ENCODE peak calls at places on chromosome 20, in eight cellular contexts. Y is mammary epithelial cell; K is astrocyte of the spinal cord; O is effector memory CD4-positive, alpha-beta T cell; E is WERI-Rb-1; U is SJSA1; T is lower lobe of right lung; F is GM12878. N is an unnamed sample.

GRCh38 chr20:63973636-63974401 is 4.1 kb upstream of the ZNF512B start:
- DNase-seq in Y (peak), K (peak), O (peak), E (peak), U (peak), T (peak), F (no peak), N (no peak)

GRCh38 chr20:2699775-2700413 is 7.3 kb downstream of the EBF4 start:
- DNase-seq in Y (no peak), K (no peak), O (no peak), E (no peak), U (no peak), T (no peak), F (no peak), N (no peak)

GRCh38 chr20:49046087-49046900 is at the start of gene CSE1L:
- DNase-seq in Y (peak), K (peak), O (peak), E (peak), U (peak), T (peak), F (peak), N (peak)

GRCh38 chr20:49810491-49811190 is 2.0 kb upstream of the SLC9A8 start:
- DNase-seq in Y (no peak), K (no peak), O (no peak), E (no peak), U (no peak), T (no peak), F (no peak), N (no peak)

GRCh38 chr20:16619953-16620352 is 46.7 kb upstream of the KIF16B start:
- DNase-seq in Y (no peak), K (no peak), O (no peak), E (no peak), U (no peak), T (no peak), F (no peak), N (no peak)

GRCh38 chr20:49347156-49347555 is 69.3 kb upstream of the ZNFX1 start:
- DNase-seq in Y (no peak), K (no peak), O (no peak), E (no peak), U (no peak), T (no peak), F (no peak), N (no peak)

GRCh38 chr20:60113024-60113724 is 155.0 kb downstream of the CDH26 start:
- DNase-seq in Y (no peak), K (no peak), O (no peak), E (peak), U (no peak), T (peak), F (no peak), N (no peak)

GRCh38 chr20:41136336-41136694 is 1.0 kb upstream of the PLCG1 start:
- DNase-seq in Y (no peak), K (no peak), O (no peak), E (no peak), U (no peak), T (no peak), F (no peak), N (no peak)

GRCh38 chr20:24160563-24161355 is 172.2 kb upstream of the GGTLC1 start:
- DNase-seq in Y (peak), K (peak), O (no peak), E (peak), U (peak), T (no peak), F (no peak), N (peak)

GRCh38 chr20:3652646-3653596 is 10.3 kb downstream of the GFRA4 start:
- DNase-seq in Y (no peak), K (no peak), O (no peak), E (no peak), U (no peak), T (no peak), F (no peak), N (no peak)

GRCh38 chr20:63697868-63698545 is 1.6 kb downstream of the TNFRSF6B start:
- DNase-seq in Y (peak), K (no peak), O (no peak), E (no peak), U (no peak), T (peak), F (no peak), N (no peak)

GRCh38 chr20:38812182-38812581 is 6.7 kb downstream of the PPP1R16B start:
- DNase-seq in Y (no peak), K (no peak), O (no peak), E (no peak), U (no peak), T (no peak), F (no peak), N (no peak)

GRCh38 chr20:17430515-17430914 is 100.7 kb downstream of the BFSP1 start:
- DNase-seq in Y (no peak), K (no peak), O (no peak), E (no peak), U (no peak), T (no peak), F (no peak), N (no peak)

GRCh38 chr20:15895126-15895525 is 678.1 kb downstream of the KIF16B start:
- DNase-seq in Y (peak), K (peak), O (no peak), E (no peak), U (no peak), T (no peak), F (no peak), N (no peak)

GRCh38 chr20:47220161-47220582 is 136.3 kb downstream of the ZMYND8 start:
- DNase-seq in Y (no peak), K (no peak), O (no peak), E (peak), U (no peak), T (no peak), F (no peak), N (peak)

GRCh38 chr20:47125553-47126373 is 230.7 kb downstream of the ZMYND8 start:
- DNase-seq in Y (peak), K (no peak), O (no peak), E (peak), U (peak), T (no peak), F (no peak), N (no peak)

GRCh38 chr20:33459599-33459998 is 16.0 kb upstream of the SNTA1 start:
- DNase-seq in Y (no peak), K (no peak), O (no peak), E (no peak), U (no peak), T (no peak), F (no peak), N (no peak)

GRCh38 chr20:57092112-57092899 is 174.1 kb downstream of the BMP7 start:
- DNase-seq in Y (peak), K (peak), O (peak), E (peak), U (peak), T (peak), F (peak), N (peak)

GRCh38 chr20:2521369-2522305 is 12.9 kb upstream of the ZNF343 start:
- DNase-seq in Y (peak), K (peak), O (peak), E (peak), U (peak), T (no peak), F (no peak), N (peak)

GRCh38 chr20:59742351-59743095 is 138.2 kb downstream of the PHACTR3 start:
- DNase-seq in Y (no peak), K (no peak), O (no peak), E (no peak), U (no peak), T (no peak), F (no peak), N (no peak)

GRCh38 chr20:2421247-2421646 is 40.5 kb downstream of the TGM6 start:
- DNase-seq in Y (no peak), K (no peak), O (no peak), E (no peak), U (no peak), T (no peak), F (no peak), N (no peak)

GRCh38 chr20:36145877-36146707 is 8.4 kb upstream of the EPB41L1 start:
- DNase-seq in Y (no peak), K (no peak), O (no peak), E (peak), U (no peak), T (no peak), F (no peak), N (no peak)

GRCh38 chr20:14566505-14566904 is 229.1 kb upstream of the FLRT3 start:
- DNase-seq in Y (no peak), K (no peak), O (no peak), E (no peak), U (no peak), T (no peak), F (no peak), N (no peak)

GRCh38 chr20:62312662-62312977 is 9.8 kb downstream of the ADRM1 start:
- DNase-seq in Y (no peak), K (no peak), O (no peak), E (no peak), U (no peak), T (no peak), F (no peak), N (no peak)

GRCh38 chr20:54026300-54027064 is 43.9 kb downstream of the BCAS1 start:
- DNase-seq in Y (no peak), K (no peak), O (no peak), E (no peak), U (no peak), T (no peak), F (no peak), N (no peak)

GRCh38 chr20:3195607-3196230 is 8.8 kb downstream of the DDRGK1 start:
- DNase-seq in Y (no peak), K (no peak), O (no peak), E (no peak), U (no peak), T (no peak), F (no peak), N (no peak)

GRCh38 chr20:32902456-32903420 is 44.0 kb downstream of the EFCAB8 start:
- DNase-seq in Y (peak), K (peak), O (peak), E (peak), U (peak), T (peak), F (no peak), N (peak)

GRCh38 chr20:33399924-33400323 is 1.4 kb downstream of the CDK5RAP1 start:
- DNase-seq in Y (no peak), K (no peak), O (no peak), E (no peak), U (no peak), T (peak), F (no peak), N (no peak)

GRCh38 chr20:18197382-18198070 is 59.9 kb downstream of the KAT14 start:
- DNase-seq in Y (peak), K (no peak), O (no peak), E (no peak), U (no peak), T (no peak), F (no peak), N (no peak)

GRCh38 chr20:59324441-59324840 is 24.0 kb downstream of the EDN3 start:
- DNase-seq in Y (no peak), K (no peak), O (no peak), E (no peak), U (no peak), T (no peak), F (no peak), N (no peak)

GRCh38 chr20:62165762-62166399 is 16.9 kb upstream of the MTG2 start:
- DNase-seq in Y (no peak), K (no peak), O (no peak), E (no peak), U (no peak), T (no peak), F (no peak), N (no peak)

GRCh38 chr20:60338556-60338955 is 380.3 kb downstream of the CDH26 start:
- DNase-seq in Y (no peak), K (no peak), O (no peak), E (no peak), U (no peak), T (no peak), F (no peak), N (no peak)

GRCh38 chr20:6765469-6766058 is 1.9 kb upstream of the BMP2 start:
- DNase-seq in Y (peak), K (peak), O (no peak), E (no peak), U (peak), T (no peak), F (no peak), N (peak)

GRCh38 chr20:58478141-58478805 is 36.9 kb downstream of the APCDD1L start:
- DNase-seq in Y (peak), K (no peak), O (no peak), E (no peak), U (peak), T (no peak), F (no peak), N (no peak)

GRCh38 chr20:47117789-47118188 is 223.1 kb downstream of the EYA2 start:
- DNase-seq in Y (no peak), K (peak), O (no peak), E (no peak), U (peak), T (no peak), F (no peak), N (no peak)

GRCh38 chr20:31665753-31666152 is 28.0 kb downstream of the COX4I2 start:
- DNase-seq in Y (no peak), K (no peak), O (no peak), E (no peak), U (no peak), T (no peak), F (no peak), N (no peak)
- H3K4me3 ChIP-seq in Y (no peak), K (no peak), O (no peak), E (no peak), U (no peak), T (no peak), F (no peak), N (no peak)

GRCh38 chr20:44166477-44166876 is 20.5 kb downstream of the JPH2 start:
- DNase-seq in Y (no peak), K (peak), O (no peak), E (no peak), U (peak), T (no peak), F (no peak), N (no peak)
- H3K4me3 ChIP-seq in Y (no peak), K (no peak), O (no peak), E (no peak), U (peak), T (no peak), F (no peak), N (no peak)

GRCh38 chr20:10679269-10679668 is 5.5 kb upstream of the JAG1 start:
- DNase-seq in Y (peak), K (no peak), O (no peak), E (no peak), U (no peak), T (no peak), F (no peak), N (no peak)
- H3K4me3 ChIP-seq in Y (no peak), K (no peak), O (no peak), E (no peak), U (no peak), T (no peak), F (no peak), N (no peak)

DNA sequence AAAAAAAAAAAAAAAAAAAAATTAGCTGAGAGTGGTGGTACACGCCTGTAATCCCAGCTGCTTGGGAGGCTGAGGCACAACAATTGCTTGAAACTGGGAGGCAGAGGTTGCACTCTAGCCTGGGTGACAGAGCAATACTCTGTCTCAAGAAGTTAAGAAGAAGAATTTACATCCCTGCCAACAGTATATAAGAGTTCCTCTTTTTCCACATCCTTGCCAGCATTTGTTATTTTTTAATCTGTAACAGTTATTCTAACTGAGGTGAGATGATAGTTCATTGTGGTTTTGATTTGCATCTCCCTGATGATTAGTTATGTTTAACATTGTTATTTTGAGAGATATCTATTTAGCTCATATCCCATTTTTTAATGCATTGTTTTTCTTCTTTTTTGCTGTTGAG is 20.3 kb upstream of the DYNLRB1 start:
- DNase-seq in Y (no peak), K (no peak), O (no peak), E (no peak), U (no peak), T (no peak), F (no peak), N (no peak)
- H3K4me3 ChIP-seq in Y (no peak), K (no peak), O (no peak), E (no peak), U (no peak), T (no peak), F (no peak), N (no peak)

DNA sequence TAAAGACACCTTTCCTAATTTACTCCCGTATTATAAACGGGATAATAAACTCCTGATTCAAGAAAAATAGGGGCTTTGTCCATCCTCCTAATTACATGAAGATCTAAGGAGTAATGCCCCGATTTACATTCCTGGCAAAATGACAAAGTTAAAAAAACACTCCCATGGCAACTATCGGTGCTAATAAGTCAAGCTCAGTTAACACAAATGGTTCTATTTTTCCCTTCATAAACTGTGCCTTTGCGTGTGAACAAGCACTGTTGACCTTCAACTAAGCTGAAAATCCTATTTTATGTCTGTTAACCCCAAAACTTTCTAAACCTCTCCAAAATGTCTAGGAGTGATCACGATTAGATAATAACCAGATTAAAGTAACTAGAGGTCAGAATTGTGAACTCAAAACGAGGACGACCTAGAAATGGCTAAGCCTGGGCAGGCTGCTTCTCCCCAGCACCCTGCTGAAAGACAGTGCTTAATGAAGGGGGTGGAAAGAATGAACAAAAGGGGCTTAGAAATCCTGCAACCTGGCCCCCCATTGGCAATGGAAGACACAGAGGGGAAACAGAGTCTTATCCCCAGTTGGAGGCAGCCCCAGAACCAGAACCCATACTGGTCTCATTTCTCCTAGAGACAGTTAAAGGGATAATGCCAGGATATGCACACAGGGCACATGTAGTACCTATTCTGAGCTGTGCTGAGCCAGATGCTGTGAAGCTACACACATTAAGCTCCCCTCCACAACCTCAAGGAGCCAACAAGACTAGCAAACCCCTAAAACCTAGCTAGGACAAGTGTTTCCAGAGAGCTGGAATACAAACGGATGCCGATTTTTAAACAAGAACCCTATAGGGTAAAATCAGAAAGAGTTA is 23.0 kb downstream of the SLC23A2 start:
- DNase-seq in Y (no peak), K (no peak), O (no peak), E (peak), U (no peak), T (no peak), F (no peak), N (no peak)
- H3K4me3 ChIP-seq in Y (no peak), K (no peak), O (no peak), E (peak), U (no peak), T (no peak), F (no peak), N (no peak)

GRCh38 chr20:23125625-23126191 is 39.6 kb upstream of the CD93 start:
- DNase-seq in Y (no peak), K (peak), O (no peak), E (no peak), U (no peak), T (peak), F (no peak), N (peak)
- H3K4me3 ChIP-seq in Y (no peak), K (no peak), O (no peak), E (no peak), U (no peak), T (no peak), F (no peak), N (no peak)

GRCh38 chr20:998431-998830 is 3.7 kb downstream of the RSPO4 start:
- DNase-seq in Y (no peak), K (no peak), O (no peak), E (no peak), U (no peak), T (no peak), F (no peak), N (no peak)

GRCh38 chr20:1001981-1002681 is at the start of gene RSPO4:
- DNase-seq in Y (no peak), K (no peak), O (no peak), E (peak), U (no peak), T (no peak), F (no peak), N (no peak)

GRCh38 chr20:1003920-1004697 is 2.0 kb upstream of the RSPO4 start:
- DNase-seq in Y (no peak), K (no peak), O (no peak), E (no peak), U (no peak), T (no peak), F (no peak), N (no peak)

GRCh38 chr20:1002682-1003561 is 811 bp upstream of the RSPO4 start:
- DNase-seq in Y (no peak), K (no peak), O (no peak), E (peak), U (no peak), T (no peak), F (no peak), N (no peak)

GRCh38 chr20:1001116-1001515 is 995 bp downstream of the RSPO4 start:
- DNase-seq in Y (no peak), K (no peak), O (no peak), E (no peak), U (no peak), T (no peak), F (no peak), N (no peak)
- H3K4me3 ChIP-seq in Y (no peak), K (no peak), O (no peak), E (no peak), U (no peak), T (peak), F (no peak), N (no peak)

DNA sequence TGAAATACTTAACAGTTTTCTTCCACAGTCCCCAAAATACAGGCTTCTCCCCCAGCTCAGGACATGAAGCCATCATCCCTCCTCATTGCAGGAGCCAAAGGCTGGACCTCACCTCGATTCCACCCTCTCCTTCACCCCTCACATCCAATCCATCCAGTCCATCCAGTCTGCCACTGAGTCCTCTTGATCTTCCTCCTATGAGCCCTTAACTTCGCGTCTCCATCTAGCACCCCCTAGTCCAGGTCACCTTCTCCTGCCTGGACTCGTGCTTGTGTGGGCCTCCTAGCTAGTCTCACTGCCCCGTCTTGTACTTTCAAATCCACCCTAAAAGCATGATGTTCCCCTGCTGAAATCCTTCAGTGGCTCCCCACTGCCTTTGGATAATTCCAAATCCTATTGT is 3.3 kb downstream of the TRIB3 start:
- DNase-seq in Y (no peak), K (no peak), O (no peak), E (no peak), U (no peak), T (no peak), F (no peak), N (no peak)
- H3K4me3 ChIP-seq in Y (no peak), K (no peak), O (no peak), E (no peak), U (no peak), T (no peak), F (no peak), N (no peak)

DNA sequence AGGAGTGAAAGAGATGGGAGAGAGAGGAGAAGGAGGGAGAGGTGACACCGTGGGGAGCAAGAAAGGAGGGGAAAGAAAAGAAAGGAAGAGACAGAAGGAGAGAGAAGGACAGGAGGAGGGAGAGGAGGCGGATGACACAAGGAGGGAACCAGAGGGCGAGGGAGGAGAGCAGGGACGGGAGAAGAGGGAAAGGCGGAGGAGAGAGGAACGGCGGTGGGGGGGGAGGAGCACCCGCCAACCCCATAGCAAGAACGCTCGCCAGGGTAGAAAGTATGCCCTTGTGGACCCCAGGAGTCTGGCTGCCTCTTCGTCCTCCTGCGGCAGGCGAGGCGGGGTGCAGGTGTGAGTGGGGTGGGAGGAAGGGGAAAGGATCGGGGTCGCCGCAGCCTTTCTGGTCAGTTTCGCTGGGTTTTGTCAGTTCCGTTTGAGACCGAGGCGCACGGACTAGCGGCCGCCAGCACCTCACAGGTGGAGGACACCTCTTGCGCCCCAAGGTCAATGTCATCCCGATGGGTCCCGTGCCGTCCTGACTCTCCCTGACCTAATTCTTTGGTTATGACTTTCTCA is 4.4 kb upstream of the INSM1 start:
- DNase-seq in Y (no peak), K (no peak), O (no peak), E (no peak), U (no peak), T (no peak), F (no peak), N (no peak)
- H3K4me3 ChIP-seq in Y (no peak), K (no peak), O (no peak), E (no peak), U (no peak), T (no peak), F (no peak), N (no peak)

N was measured in Jurkat, Clone E6-1.